ENCODE peak calls at places on chromosome 9, in ten cellular contexts. L is AG09309; C is stimulated activated CD4-positive, alpha-beta T cell treated with anti-CD3 and anti-CD28 coated beads, Interleukin-2, amount 100 ng/mL, for 48 hours; I is AG08395; J is tibial nerve; Z is A673; B is GM20000; N is Right ventricle myocardium superior; Y is T-helper 2 cell; S is GM12878. P is an unnamed sample.

GRCh38 chr9:31393240-31393639 is 991.2 kb upstream of the ACO1 start:
- DNase-seq in Z (peak), N (no peak), L (no peak), Y (no peak), B (no peak), C (no peak), J (no peak), S (no peak), I (no peak), P (no peak)

GRCh38 chr9:134778841-134779411 is 101.7 kb upstream of the FCN2 start:
- DNase-seq in L (no peak), Y (no peak), Z (peak), S (no peak), I (peak), J (peak), B (no peak), C (no peak), N (peak), P (peak)

GRCh38 chr9:134960701-134961181 is 43.0 kb upstream of the FCN1 start:
- DNase-seq in Y (no peak), N (peak), I (no peak), J (no peak), B (no peak), S (no peak), C (no peak), Z (no peak), L (no peak), P (no peak)

GRCh38 chr9:131423171-131423581 is 29.3 kb downstream of the PRRC2B start:
- DNase-seq in L (no peak), S (peak), J (peak), Z (no peak), I (peak), B (peak), Y (no peak), C (no peak), N (peak), P (peak)

GRCh38 chr9:79362100-79363081 is 209.4 kb upstream of the TLE4 start:
- DNase-seq in C (no peak), I (no peak), N (no peak), S (no peak), L (no peak), Z (no peak), Y (no peak), B (no peak), J (no peak), P (no peak)

GRCh38 chr9:8734760-8735159 is 935.2 kb upstream of the DMAC1 start:
- DNase-seq in L (peak), B (no peak), Z (no peak), I (no peak), C (no peak), S (no peak), Y (no peak), N (no peak), J (no peak), P (no peak)

GRCh38 chr9:70553718-70554673 is 139.5 kb upstream of the KLF9 start:
- DNase-seq in I (peak), J (no peak), B (no peak), C (no peak), S (no peak), Z (peak), N (no peak), Y (no peak), L (no peak), P (peak)

GRCh38 chr9:89638897-89639296 is 34.1 kb downstream of the GADD45G start:
- DNase-seq in N (no peak), Z (no peak), J (no peak), B (no peak), S (no peak), Y (no peak), I (no peak), L (no peak), C (no peak), P (no peak)

GRCh38 chr9:114911167-114911821 is 19.1 kb downstream of the TNFSF8 start:
- DNase-seq in N (no peak), Y (no peak), S (no peak), L (no peak), I (peak), C (no peak), J (no peak), B (no peak), Z (peak), P (no peak)

GRCh38 chr9:96725576-96725975 is 52.3 kb downstream of the ZNF510 start:
- DNase-seq in L (no peak), Y (no peak), Z (no peak), C (no peak), S (no peak), J (no peak), N (no peak), B (no peak), I (no peak), P (no peak)

GRCh38 chr9:89318123-89319014 is at the start of gene SECISBP2:
- DNase-seq in Z (peak), S (peak), J (peak), L (peak), Y (peak), C (peak), I (peak), N (peak), B (peak), P (peak)

GRCh38 chr9:72917892-72918509 is 34.9 kb downstream of the ALDH1A1 start:
- DNase-seq in L (no peak), J (no peak), S (no peak), Z (no peak), C (no peak), N (no peak), I (no peak), B (no peak), Y (no peak), P (no peak)

GRCh38 chr9:82101475-82101874 is 112.9 kb downstream of the SPATA31D1 start:
- DNase-seq in B (no peak), C (no peak), I (no peak), Y (no peak), L (no peak), N (no peak), Z (no peak), J (no peak), S (no peak), P (no peak)

GRCh38 chr9:105299190-105299854 is 54.9 kb downstream of the SLC44A1 start:
- DNase-seq in C (no peak), Z (no peak), I (peak), N (no peak), B (no peak), S (no peak), J (no peak), L (peak), Y (no peak), P (peak)

GRCh38 chr9:91119147-91119546 is 242.6 kb downstream of the AUH start:
- DNase-seq in L (no peak), N (no peak), I (peak), B (no peak), C (no peak), Y (no peak), Z (peak), J (no peak), S (no peak), P (no peak)

GRCh38 chr9:34994429-34995287 is 5.1 kb downstream of the DNAJB5 start:
- DNase-seq in B (no peak), J (no peak), Z (peak), C (no peak), I (peak), N (no peak), Y (no peak), L (no peak), S (no peak), P (no peak)

GRCh38 chr9:950139-950538 is 26.3 kb upstream of the DMRT3 start:
- DNase-seq in L (no peak), C (no peak), I (no peak), Y (no peak), J (no peak), Z (no peak), S (no peak), N (no peak), B (no peak), P (no peak)

GRCh38 chr9:124010665-124011321 is 775 bp upstream of the LHX2 start:
- DNase-seq in Z (no peak), J (no peak), C (no peak), L (no peak), Y (no peak), B (no peak), S (no peak), I (peak), N (no peak), P (no peak)

GRCh38 chr9:33778700-33779351 is 16.5 kb upstream of the PRSS3 start:
- DNase-seq in L (no peak), I (peak), J (no peak), C (peak), N (no peak), B (peak), S (peak), Z (peak), Y (peak), P (no peak)

GRCh38 chr9:99820330-99821186 is 1.1 kb upstream of the NR4A3 start:
- DNase-seq in S (no peak), L (peak), Y (peak), B (peak), I (peak), J (no peak), C (peak), N (peak), Z (peak), P (peak)

GRCh38 chr9:133207540-133208170 is 1.4 kb downstream of the OBP2B start:
- DNase-seq in C (no peak), S (no peak), L (no peak), N (no peak), I (no peak), B (no peak), J (no peak), Z (no peak), Y (no peak), P (no peak)

GRCh38 chr9:94560237-94560636 is 5.4 kb downstream of the PCAT7 start:
- DNase-seq in S (no peak), N (no peak), L (no peak), I (no peak), Z (no peak), B (no peak), C (no peak), J (no peak), Y (no peak), P (no peak)

GRCh38 chr9:87307810-87308209 is 189.9 kb upstream of the DAPK1 start:
- DNase-seq in Z (no peak), C (no peak), I (no peak), N (no peak), Y (no peak), L (peak), J (no peak), B (no peak), S (no peak), P (no peak)

GRCh38 chr9:116901260-116901659 is 214.2 kb downstream of the TRIM32 start:
- DNase-seq in L (no peak), N (no peak), C (no peak), J (no peak), Z (no peak), S (no peak), B (no peak), I (no peak), Y (no peak), P (no peak)

GRCh38 chr9:94648191-94648590 is 8.9 kb upstream of the FBP1 start:
- DNase-seq in N (no peak), S (no peak), J (no peak), L (no peak), B (no peak), Z (no peak), I (no peak), Y (no peak), C (no peak), P (no peak)

P was measured in left cardiac atrium.